ENCODE peak calls at places on chromosomes 2 and 18, in seven cellular contexts. Y, U, D, R, Z, O and L are unnamed samples.

GRCh38 chr2:99404039-99404799 is 67.0 kb downstream of the EIF5B start:
- DNase-seq in D (no peak), R (no peak), O (no peak), U (no peak), Y (peak), Z (no peak), L (peak)

GRCh38 chr2:55965276-55965675 is 41.7 kb upstream of the EFEMP1 start:
- DNase-seq in O (no peak), Y (no peak), R (no peak), U (no peak), D (no peak), Z (no peak), L (no peak)

GRCh38 chr2:3610415-3610814 is 15.5 kb downstream of the COLEC11 start:
- DNase-seq in D (no peak), R (no peak), U (no peak), Y (no peak), O (peak), Z (no peak), L (no peak)

GRCh38 chr2:42047488-42048317 is at the start of gene PKDCC:
- DNase-seq in Z (peak), Y (peak), O (no peak), U (peak), R (peak), D (no peak), L (peak)

GRCh38 chr2:240237609-240238151 is 97.2 kb upstream of the OTOS start:
- DNase-seq in Z (peak), D (no peak), R (no peak), U (no peak), Y (no peak), O (no peak), L (no peak)

GRCh38 chr2:76378140-76378539 is 667.4 kb upstream of the GCFC2 start:
- DNase-seq in O (no peak), U (no peak), R (no peak), Z (no peak), D (no peak), Y (no peak), L (no peak)

GRCh38 chr2:25521665-25522387 is 151.6 kb downstream of the DTNB start:
- DNase-seq in R (peak), Z (peak), D (peak), Y (no peak), O (peak), U (no peak), L (peak)

GRCh38 chr18:54736981-54737380 is 91.3 kb upstream of the RAB27B start:
- DNase-seq in O (no peak), U (no peak), D (no peak), R (no peak), Z (no peak), Y (no peak), L (no peak)

GRCh38 chr18:57797209-57797651 is 5.9 kb downstream of the ATP8B1 start:
- DNase-seq in R (no peak), Z (peak), Y (no peak), D (no peak), U (no peak), O (no peak), L (no peak)

GRCh38 chr18:12848405-12848804 is 35.6 kb downstream of the PTPN2 start:
- DNase-seq in O (no peak), U (no peak), Z (no peak), R (no peak), Y (no peak), D (no peak), L (no peak)

GRCh38 chr18:35183846-35184245 is 57.0 kb upstream of the ZNF397 start:
- DNase-seq in D (no peak), U (no peak), O (no peak), R (no peak), Y (no peak), Z (no peak), L (no peak)

GRCh38 chr2:229344151-229344551 is 73.1 kb upstream of the PID1 start:
- DNase-seq in Y (no peak), O (no peak), R (no peak), U (no peak), Z (no peak), D (no peak), L (no peak)

GRCh38 chr2:155997538-155997937 is 335.0 kb downstream of the NR4A2 start:
- DNase-seq in Z (no peak), Y (no peak), O (no peak), R (no peak), U (no peak), D (no peak), L (no peak)

GRCh38 chr18:42028232-42028832 is 73.3 kb downstream of the PIK3C3 start:
- DNase-seq in O (peak), Y (peak), D (no peak), U (peak), R (no peak), Z (peak), L (peak)

GRCh38 chr2:133561045-133561852 is 7.0 kb downstream of the NCKAP5 start:
- DNase-seq in R (no peak), Y (no peak), O (peak), U (no peak), Z (peak), D (peak), L (no peak)

GRCh38 chr18:58447342-58448190 is 181.3 kb downstream of the ALPK2 start:
- DNase-seq in Z (no peak), Y (peak), D (no peak), U (no peak), O (no peak), R (no peak), L (no peak)

GRCh38 chr18:23587220-23587642 is 925 bp upstream of the NPC1 start:
- DNase-seq in D (no peak), O (no peak), U (no peak), Y (no peak), Z (peak), R (no peak), L (no peak)

GRCh38 chr2:172079838-172080640 is 5.3 kb upstream of the DLX1 start:
- DNase-seq in O (no peak), Y (no peak), D (no peak), R (no peak), Z (no peak), U (no peak), L (peak)

GRCh38 chr2:167294031-167294774 is 405.9 kb downstream of the XIRP2 start:
- DNase-seq in Z (peak), O (no peak), D (no peak), U (peak), R (no peak), Y (peak), L (peak)

GRCh38 chr18:28650860-28651259 is 473.9 kb upstream of the CDH2 start:
- DNase-seq in U (no peak), O (no peak), Z (no peak), R (no peak), Y (no peak), D (no peak), L (no peak)

GRCh38 chr2:237459741-237460174 is 27.3 kb upstream of the MLPH start:
- DNase-seq in Z (no peak), D (no peak), R (no peak), U (no peak), O (no peak), Y (no peak), L (no peak)

GRCh38 chr2:26745609-26746327 is 18.3 kb upstream of the SLC35F6 start:
- DNase-seq in Y (peak), D (peak), R (peak), Z (peak), U (peak), O (peak), L (peak)

GRCh38 chr2:236336575-236337464 is 72.6 kb upstream of the ASB18 start:
- DNase-seq in O (no peak), Y (no peak), U (no peak), D (no peak), Z (no peak), R (no peak), L (no peak)

GRCh38 chr18:50398947-50399346 is 24.1 kb downstream of the SKA1 start:
- DNase-seq in Z (no peak), D (no peak), U (no peak), Y (no peak), O (no peak), R (no peak), L (no peak)
- TF ChIP-seq CTCF in Z (no peak), D (no peak), U (no peak), Y (no peak), O (no peak), R (no peak), L (no peak)

DNA sequence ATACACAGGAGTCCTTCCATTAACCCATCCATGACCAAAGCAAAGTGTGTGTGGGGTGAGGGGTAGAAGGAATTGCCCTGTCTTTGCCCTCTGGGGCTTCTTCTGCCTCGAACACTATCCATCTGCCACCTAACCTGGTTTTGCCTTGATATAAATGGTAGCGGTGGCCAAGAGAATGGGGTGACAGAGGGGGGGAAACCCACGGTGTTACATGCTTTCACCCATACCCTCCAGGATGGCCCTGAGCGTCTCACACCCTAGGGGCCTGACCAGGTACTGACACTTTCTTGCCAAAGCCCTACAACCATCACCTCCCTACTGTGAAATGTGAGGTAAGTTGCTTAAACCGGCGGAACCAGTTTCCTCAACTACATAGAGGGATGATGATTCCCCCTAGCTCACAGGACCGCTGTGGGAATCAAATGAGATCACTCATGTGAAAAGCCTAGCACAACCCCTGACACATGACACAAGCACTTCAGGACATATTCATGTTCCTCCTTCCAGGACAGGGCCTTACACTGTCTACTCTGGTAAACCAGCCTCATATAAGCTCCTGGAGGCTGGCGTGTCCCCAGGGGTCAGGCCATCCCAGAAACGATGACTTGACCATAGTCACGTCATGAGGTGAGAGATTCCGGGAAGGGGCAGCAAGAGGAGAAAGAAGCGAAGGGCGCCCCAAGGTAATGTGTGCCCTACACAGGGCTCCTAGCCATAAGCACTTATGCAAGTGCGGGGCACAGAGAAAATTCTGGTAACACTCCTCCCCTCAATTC is 49.7 kb downstream of the C2orf42 start:
- DNase-seq in O (peak), U (peak), Z (peak), Y (peak), D (peak), R (peak), L (peak)
- TF ChIP-seq CTCF in O (peak), U (peak), Z (peak), Y (peak), D (peak), R (peak), L (peak)

DNA sequence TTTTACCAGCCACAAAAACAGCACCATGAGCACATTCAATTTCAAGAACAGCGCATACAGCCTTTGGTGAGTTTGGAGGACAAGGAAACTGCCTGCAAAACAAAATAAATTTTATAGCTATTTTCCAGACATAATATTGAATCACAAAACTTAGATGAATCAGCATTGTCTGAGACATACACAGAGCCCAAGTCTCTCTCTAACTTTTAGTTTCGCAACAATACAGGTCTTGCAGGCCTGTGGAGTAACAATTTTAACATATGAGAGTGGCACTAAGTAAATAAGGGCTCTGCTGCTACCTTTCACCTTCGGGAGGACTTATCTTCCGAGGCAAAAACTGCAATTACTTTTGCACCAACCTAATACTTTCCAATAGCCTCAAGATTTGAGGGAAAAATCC is 56.1 kb upstream of the PEX13 start:
- DNase-seq in Y (no peak), D (no peak), U (no peak), O (no peak), Z (no peak), R (no peak), L (no peak)
- TF ChIP-seq CTCF in Y (no peak), D (no peak), U (no peak), O (no peak), Z (no peak), R (no peak), L (no peak)

DNA sequence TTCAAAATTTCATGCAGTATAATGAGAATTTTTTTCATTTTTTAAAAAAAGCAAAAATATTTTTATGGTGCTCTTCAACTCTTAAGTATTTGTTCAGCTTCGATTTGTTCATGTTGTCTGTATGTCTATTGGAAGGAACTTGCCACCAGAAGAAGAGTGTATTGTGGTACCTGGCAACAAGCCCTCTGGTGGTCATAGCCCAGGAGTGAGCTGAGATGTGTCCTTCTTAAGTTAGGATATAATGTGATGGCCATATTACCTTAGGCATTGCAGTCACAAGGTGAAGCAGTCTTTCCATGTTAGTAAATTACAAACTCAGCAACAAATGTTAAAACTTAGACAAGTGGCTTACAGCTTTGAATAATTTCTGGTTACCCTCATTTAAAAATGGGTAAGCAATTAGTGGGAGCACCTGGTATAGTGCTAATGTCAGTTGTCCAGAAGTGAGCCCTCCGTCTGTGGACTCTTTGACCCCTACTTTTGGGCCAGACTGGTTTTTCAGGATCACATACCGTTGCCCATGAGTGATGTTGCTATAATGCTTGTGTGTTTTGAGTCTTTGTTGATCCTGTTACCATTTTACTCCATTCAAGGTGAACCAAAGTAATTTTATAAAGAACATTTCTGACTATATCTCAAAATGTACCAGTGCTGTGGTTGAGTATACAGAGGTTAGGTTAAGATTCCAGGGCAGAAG is 57.4 kb downstream of the MYO1B start:
- DNase-seq in R (peak), Y (no peak), D (peak), Z (no peak), U (no peak), O (no peak), L (no peak)
- TF ChIP-seq CTCF in R (no peak), Y (no peak), D (peak), Z (no peak), U (peak), O (peak), L (no peak)